ENCODE peak calls at places on chromosome 20, in four cellular contexts. Q is brain microvascular endothelial cell, Z is adrenal gland, I is kidney epithelial cell. C is an unnamed sample.

GRCh38 chr20:3235661-3236324 is 3.2 kb downstream of the SLC4A11 start:
- DNase-seq in Q (no peak), I (no peak), Z (no peak), C (no peak)

GRCh38 chr20:34578521-34579147 is 20.1 kb downstream of the MAP1LC3A start:
- DNase-seq in Q (no peak), I (no peak), Z (no peak), C (no peak)

GRCh38 chr20:44465001-44465560 is 10.6 kb upstream of the TTPAL start:
- DNase-seq in I (no peak), Z (no peak), Q (no peak), C (no peak)

GRCh38 chr20:5267092-5267491 is 49.7 kb downstream of the PROKR2 start:
- DNase-seq in Z (no peak), Q (no peak), I (no peak), C (no peak)

GRCh38 chr20:35306931-35307517 is 14.8 kb upstream of the FAM83C start:
- DNase-seq in Q (peak), I (no peak), Z (peak), C (peak)

GRCh38 chr20:32485126-32485769 is 99.9 kb downstream of the NOL4L start:
- DNase-seq in Z (peak), Q (peak), I (peak), C (no peak)

GRCh38 chr20:36773123-36773547 is 428 bp downstream of the DSN1 start:
- DNase-seq in Q (no peak), Z (no peak), I (no peak), C (no peak)

GRCh38 chr20:36873498-36874189 is 2.3 kb upstream of the TLDC2 start:
- DNase-seq in I (no peak), Z (no peak), Q (no peak), C (no peak)

GRCh38 chr20:3045042-3045815 is 623 bp upstream of the MRPS26 start:
- DNase-seq in Z (peak), I (no peak), Q (peak), C (no peak)

GRCh38 chr20:17628101-17628841 is 53.8 kb downstream of the RRBP1 start:
- DNase-seq in Z (no peak), I (no peak), Q (no peak), C (no peak)
- TF ChIP-seq CTCF in Z (no peak), I (no peak), Q (peak), C (no peak)

DNA sequence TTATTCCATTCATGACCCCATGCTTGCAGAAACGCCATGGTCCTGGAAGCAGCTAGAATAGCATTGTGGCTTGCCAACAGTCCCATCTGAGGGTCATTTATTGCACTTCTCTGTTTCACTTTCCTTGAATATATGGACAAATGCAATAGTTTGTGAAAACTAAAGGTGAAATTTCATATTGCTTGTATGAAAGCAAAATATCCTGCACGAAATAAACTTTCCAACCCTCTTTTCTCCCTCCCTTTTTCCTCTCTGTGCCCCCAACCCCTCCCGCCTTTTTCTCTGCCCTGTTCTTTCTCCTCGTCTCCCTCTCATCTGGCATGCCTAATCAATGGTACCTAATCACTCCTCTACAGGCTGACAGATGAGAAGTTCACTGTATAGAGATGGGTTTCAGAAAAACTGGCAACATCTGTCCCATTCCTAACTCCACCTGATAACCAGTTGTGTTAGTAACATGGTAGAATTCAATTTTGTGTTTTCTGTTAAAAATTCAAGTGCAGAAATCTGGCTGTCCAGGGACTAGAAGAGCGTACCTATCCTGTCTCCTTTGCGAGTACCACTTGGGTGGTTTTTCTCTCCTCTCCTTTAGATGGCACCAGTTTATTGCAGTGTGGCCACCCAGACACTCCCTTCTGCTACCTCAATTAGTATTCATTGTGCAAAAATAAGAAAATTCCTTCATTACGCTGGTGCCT is 198.6 kb downstream of the FOXA2 start:
- DNase-seq in Q (no peak), Z (no peak), I (no peak), C (no peak)
- TF ChIP-seq CTCF in Q (no peak), Z (no peak), I (peak), C (peak)

GRCh38 chr20:63174309-63175030 is 41.5 kb downstream of the YTHDF1 start:
- DNase-seq in Q (no peak), I (no peak), Z (no peak), C (no peak)

GRCh38 chr20:63173552-63174191 is 42.3 kb downstream of the YTHDF1 start:
- DNase-seq in Q (no peak), I (no peak), Z (no peak), C (no peak)

GRCh38 chr20:63171991-63172390 is 43.9 kb downstream of the YTHDF1 start:
- DNase-seq in I (no peak), Q (no peak), Z (no peak), C (no peak)

GRCh38 chr20:63175031-63175895 is 40.7 kb downstream of the YTHDF1 start:
- DNase-seq in Z (no peak), I (no peak), Q (no peak), C (no peak)

DNA sequence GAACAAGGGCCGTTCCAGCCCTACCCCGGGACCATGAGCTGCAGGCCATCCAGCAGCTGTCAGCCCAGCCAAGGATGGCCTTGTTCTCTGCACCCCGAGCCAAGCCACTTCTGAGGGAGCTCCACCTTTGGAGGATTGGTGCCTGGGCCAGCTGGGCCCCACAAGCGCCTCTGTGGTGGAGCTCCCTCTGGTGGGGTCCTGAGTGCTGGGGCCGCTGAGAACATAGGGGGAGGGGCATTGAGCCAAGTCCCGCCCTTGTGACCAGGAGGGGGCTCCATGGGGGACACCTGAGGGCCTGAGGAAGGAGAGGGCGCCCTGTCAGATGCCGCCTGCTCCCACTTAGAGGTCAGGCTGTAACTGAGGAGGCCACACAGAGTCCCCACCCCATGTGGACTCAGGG is 43.2 kb downstream of the YTHDF1 start:
- DNase-seq in Q (no peak), Z (no peak), I (no peak), C (no peak)
- TF ChIP-seq CTCF in Q (peak), Z (no peak), I (peak), C (peak)

GRCh38 chr20:60529149-60529548 is 570.9 kb downstream of the CDH26 start:
- DNase-seq in I (no peak), Q (no peak), Z (no peak), C (no peak)
- TF ChIP-seq CTCF in I (no peak), Q (no peak), Z (no peak), C (no peak)